ENCODE peak calls at places on chromosome 19, in ten cellular contexts. A is putamen; S is NCI-H774; F is left ventricle myocardium inferior; X is caudate nucleus; Z is GM03348; V is pancreas; J is effector CD4-positive, alpha-beta T cell; R is activated CD8-positive, alpha-beta memory T cell treated with anti-CD3 and anti-CD28 coated beads, Interleukin-2, amount 10 ng/mL, durations not matched to agents 7 days and 5 days; O is EL. Q is an unnamed sample.

GRCh38 chr19:35135389-35135909 is 590 bp upstream of the LGI4 start:
- DNase-seq in J (peak), V (peak), R (peak), S (no peak), F (peak), Z (peak), O (peak), A (peak), X (peak), Q (peak)

GRCh38 chr19:50418186-50419021 is at the start of gene SPIB:
- DNase-seq in J (no peak), F (no peak), S (no peak), X (no peak), O (no peak), Z (no peak), R (no peak), A (no peak), V (no peak), Q (no peak)

GRCh38 chr19:48674216-48674809 is 1.5 kb upstream of the NTN5 start:
- DNase-seq in S (no peak), A (no peak), F (no peak), O (no peak), X (no peak), R (no peak), V (no peak), Z (no peak), J (no peak), Q (no peak)

GRCh38 chr19:6803036-6803404 is 30.5 kb downstream of the VAV1 start:
- DNase-seq in R (no peak), O (no peak), J (no peak), Z (no peak), A (no peak), V (no peak), S (no peak), F (no peak), X (no peak), Q (no peak)

GRCh38 chr19:37959665-37960114 is 52.7 kb downstream of the SIPA1L3 start:
- DNase-seq in O (no peak), S (no peak), Z (no peak), J (no peak), A (no peak), X (no peak), F (no peak), R (no peak), V (no peak), Q (no peak)

GRCh38 chr19:35204799-35205732 is 23.5 kb downstream of the FAM187B start:
- DNase-seq in S (no peak), J (no peak), A (no peak), X (no peak), V (no peak), R (peak), Z (no peak), O (no peak), F (no peak), Q (no peak)

GRCh38 chr19:51367565-51368365 is 1.0 kb downstream of the CLDND2 start:
- DNase-seq in V (peak), A (peak), X (peak), R (peak), F (peak), S (peak), J (peak), Z (peak), O (peak), Q (peak)

GRCh38 chr19:10919352-10920287 is 8.8 kb downstream of the YIPF2 start:
- DNase-seq in S (no peak), O (no peak), A (peak), R (no peak), J (no peak), Z (no peak), F (no peak), V (no peak), X (no peak), Q (no peak)

GRCh38 chr19:18778826-18779354 is 12.2 kb downstream of the COMP start:
- DNase-seq in Z (no peak), V (no peak), J (no peak), A (no peak), F (no peak), S (no peak), R (no peak), X (no peak), O (no peak), Q (no peak)

GRCh38 chr19:927044-927706 is 1.3 kb downstream of the ARID3A start:
- DNase-seq in A (no peak), X (no peak), J (no peak), R (no peak), F (peak), O (no peak), Z (peak), V (no peak), S (no peak), Q (peak)

GRCh38 chr19:8001995-8002849 is 3.2 kb downstream of the ELAVL1 start:
- DNase-seq in V (peak), A (peak), F (peak), R (peak), O (peak), S (peak), X (peak), Z (peak), J (peak), Q (peak)

GRCh38 chr19:34669305-34669704 is 7.7 kb downstream of the SCGB2B2 start:
- DNase-seq in O (no peak), J (no peak), X (no peak), S (no peak), V (no peak), A (no peak), Z (no peak), R (no peak), F (no peak), Q (no peak)

GRCh38 chr19:38023661-38024574 is 116.9 kb downstream of the SIPA1L3 start:
- DNase-seq in V (no peak), R (no peak), A (no peak), Z (no peak), X (no peak), S (no peak), O (no peak), F (no peak), J (no peak), Q (no peak)

GRCh38 chr19:35346193-35347052 is 1.3 kb upstream of the FFAR1 start:
- DNase-seq in O (no peak), J (peak), Z (no peak), R (peak), F (no peak), V (peak), A (no peak), S (no peak), X (no peak), Q (no peak)

GRCh38 chr19:42577016-42577415 is 17.7 kb downstream of the CEACAM8 start:
- DNase-seq in O (no peak), S (no peak), J (no peak), X (no peak), F (no peak), Z (no peak), R (no peak), V (no peak), A (no peak), Q (no peak)

GRCh38 chr19:33678796-33679195 is 57.0 kb downstream of the CHST8 start:
- DNase-seq in F (no peak), X (no peak), Z (no peak), J (no peak), S (peak), R (no peak), O (no peak), V (peak), A (peak), Q (no peak)

GRCh38 chr19:12913011-12913561 is 6.0 kb downstream of the SYCE2 start:
- DNase-seq in O (peak), S (peak), Z (peak), J (no peak), A (peak), X (no peak), V (peak), R (no peak), F (peak), Q (peak)

GRCh38 chr19:55077106-55077505 is 1.4 kb downstream of the EPS8L1 start:
- DNase-seq in Z (no peak), V (no peak), S (no peak), X (no peak), F (no peak), O (no peak), R (no peak), J (no peak), A (no peak), Q (no peak)

GRCh38 chr19:804419-805160 is 7.3 kb downstream of the PTBP1 start:
- DNase-seq in F (no peak), Z (no peak), V (no peak), O (no peak), A (no peak), X (no peak), J (no peak), S (no peak), R (no peak), Q (peak)

GRCh38 chr19:37872383-37872782 is 34.0 kb downstream of the WDR87 start:
- DNase-seq in R (no peak), S (no peak), F (no peak), X (no peak), J (no peak), Z (no peak), O (no peak), A (no peak), V (no peak), Q (no peak)

GRCh38 chr19:6352381-6353165 is 8.8 kb upstream of the CLPP start:
- DNase-seq in V (no peak), A (no peak), R (no peak), S (no peak), J (no peak), F (no peak), O (no peak), X (no peak), Z (no peak), Q (no peak)

GRCh38 chr19:10295305-10295846 is 5.6 kb downstream of the ICAM5 start:
- DNase-seq in V (no peak), F (no peak), Z (no peak), O (no peak), R (peak), S (no peak), A (no peak), X (no peak), J (peak), Q (no peak)

Q was measured in ovary.